ENCODE peak calls at places on chromosomes 12 and 14, in five cellular contexts. One of them, this sample, is unnamed.

GRCh38 chr12:53052419-53053222 is 2.8 kb downstream of the TNS2 start:
- DNase-seq in prostate gland: peak
- DNase-seq in coronary artery: peak
- DNase-seq in right atrium auricular region: peak
- DNase-seq in tibial artery: peak
- DNase-seq in this sample: peak

GRCh38 chr12:13454991-13455696 is 258.6 kb downstream of the EMP1 start:
- DNase-seq in prostate gland: no peak
- DNase-seq in coronary artery: no peak
- DNase-seq in right atrium auricular region: no peak
- DNase-seq in tibial artery: no peak
- DNase-seq in this sample: no peak

GRCh38 chr12:13686243-13686642 is 295.2 kb downstream of the GRIN2B start:
- DNase-seq in prostate gland: no peak
- DNase-seq in coronary artery: no peak
- DNase-seq in right atrium auricular region: no peak
- DNase-seq in tibial artery: no peak
- DNase-seq in this sample: no peak

GRCh38 chr14:95059126-95059525 is 98.2 kb downstream of the DICER1 start:
- DNase-seq in prostate gland: no peak
- DNase-seq in coronary artery: no peak
- DNase-seq in right atrium auricular region: no peak
- DNase-seq in tibial artery: no peak
- DNase-seq in this sample: no peak

GRCh38 chr12:55675671-55676070 is 32.0 kb downstream of the ITGA7 start:
- DNase-seq in prostate gland: no peak
- DNase-seq in coronary artery: peak
- DNase-seq in right atrium auricular region: no peak
- DNase-seq in tibial artery: no peak
- DNase-seq in this sample: no peak

GRCh38 chr12:58833844-58834243 is 86.5 kb downstream of the LRIG3 start:
- DNase-seq in prostate gland: no peak
- DNase-seq in coronary artery: no peak
- DNase-seq in right atrium auricular region: no peak
- DNase-seq in tibial artery: no peak
- DNase-seq in this sample: no peak

GRCh38 chr12:102394200-102394599 is 86.2 kb downstream of the IGF1 start:
- DNase-seq in prostate gland: no peak
- DNase-seq in coronary artery: no peak
- DNase-seq in right atrium auricular region: no peak
- DNase-seq in tibial artery: no peak
- DNase-seq in this sample: no peak

GRCh38 chr12:119068129-119068856 is 87.0 kb downstream of the SRRM4 start:
- DNase-seq in prostate gland: no peak
- DNase-seq in coronary artery: no peak
- DNase-seq in right atrium auricular region: no peak
- DNase-seq in tibial artery: no peak
- DNase-seq in this sample: no peak

GRCh38 chr14:24705840-24706239 is 71.8 kb upstream of the GZMB start:
- DNase-seq in prostate gland: no peak
- DNase-seq in coronary artery: no peak
- DNase-seq in right atrium auricular region: no peak
- DNase-seq in tibial artery: no peak
- DNase-seq in this sample: no peak

GRCh38 chr12:132343294-132343972 is 14.0 kb upstream of the GALNT9 start:
- DNase-seq in prostate gland: no peak
- DNase-seq in coronary artery: no peak
- DNase-seq in right atrium auricular region: no peak
- DNase-seq in tibial artery: no peak
- DNase-seq in this sample: no peak

GRCh38 chr12:1003600-1004271 is 12.7 kb downstream of the ERC1 start:
- DNase-seq in prostate gland: no peak
- DNase-seq in coronary artery: no peak
- DNase-seq in right atrium auricular region: no peak
- DNase-seq in tibial artery: no peak
- DNase-seq in this sample: no peak

GRCh38 chr12:46521145-46521544 is 148.6 kb upstream of the SLC38A2 start:
- DNase-seq in prostate gland: no peak
- DNase-seq in coronary artery: no peak
- DNase-seq in right atrium auricular region: no peak
- DNase-seq in tibial artery: no peak
- DNase-seq in this sample: no peak

GRCh38 chr14:69044965-69045555 is 66.0 kb upstream of the ACTN1 start:
- DNase-seq in prostate gland: no peak
- DNase-seq in coronary artery: peak
- DNase-seq in right atrium auricular region: no peak
- DNase-seq in tibial artery: no peak
- DNase-seq in this sample: no peak

GRCh38 chr12:47648056-47648579 is 57.7 kb downstream of the RPAP3 start:
- DNase-seq in prostate gland: no peak
- DNase-seq in coronary artery: no peak
- DNase-seq in right atrium auricular region: no peak
- DNase-seq in tibial artery: no peak
- DNase-seq in this sample: no peak

GRCh38 chr14:55458800-55459577 is 18.6 kb upstream of the TBPL2 start:
- DNase-seq in prostate gland: no peak
- DNase-seq in coronary artery: no peak
- DNase-seq in right atrium auricular region: no peak
- DNase-seq in tibial artery: no peak
- DNase-seq in this sample: no peak

GRCh38 chr12:29287622-29288021 is 93.3 kb downstream of the ERGIC2 start:
- DNase-seq in prostate gland: no peak
- DNase-seq in coronary artery: no peak
- DNase-seq in right atrium auricular region: no peak
- DNase-seq in tibial artery: no peak
- DNase-seq in this sample: no peak

GRCh38 chr12:32124637-32125036 is 18.0 kb downstream of the BICD1 start:
- DNase-seq in prostate gland: no peak
- DNase-seq in coronary artery: no peak
- DNase-seq in right atrium auricular region: no peak
- DNase-seq in tibial artery: no peak
- DNase-seq in this sample: no peak

GRCh38 chr12:64826234-64826633 is 1.8 kb downstream of the TBC1D30 start:
- DNase-seq in prostate gland: peak
- DNase-seq in coronary artery: no peak
- DNase-seq in right atrium auricular region: no peak
- DNase-seq in tibial artery: no peak
- DNase-seq in this sample: no peak

GRCh38 chr14:105335735-105336476 is 21.4 kb downstream of the PACS2 start:
- DNase-seq in prostate gland: no peak
- DNase-seq in coronary artery: no peak
- DNase-seq in right atrium auricular region: no peak
- DNase-seq in tibial artery: no peak
- DNase-seq in this sample: no peak

GRCh38 chr12:60205500-60205899 is 609.7 kb downstream of the SLC16A7 start:
- DNase-seq in prostate gland: no peak
- DNase-seq in coronary artery: no peak
- DNase-seq in right atrium auricular region: no peak
- DNase-seq in tibial artery: no peak
- DNase-seq in this sample: no peak

GRCh38 chr14:58427289-58428010 is at the start of the genes KIAA0586 and TIMM9:
- DNase-seq in prostate gland: peak
- DNase-seq in coronary artery: peak
- DNase-seq in right atrium auricular region: peak
- DNase-seq in tibial artery: peak
- DNase-seq in this sample: peak

GRCh38 chr12:25883026-25883928 is 75.2 kb upstream of the RASSF8 start:
- DNase-seq in prostate gland: no peak
- DNase-seq in coronary artery: no peak
- DNase-seq in right atrium auricular region: no peak
- DNase-seq in tibial artery: no peak
- DNase-seq in this sample: no peak

GRCh38 chr14:38405851-38406630 is 150.1 kb upstream of the CLEC14A start:
- DNase-seq in prostate gland: no peak
- DNase-seq in coronary artery: no peak
- DNase-seq in right atrium auricular region: no peak
- DNase-seq in tibial artery: no peak
- DNase-seq in this sample: no peak

GRCh38 chr12:29086325-29087271 is 62.5 kb upstream of the FAR2 start:
- DNase-seq in prostate gland: no peak
- DNase-seq in coronary artery: no peak
- DNase-seq in right atrium auricular region: no peak
- DNase-seq in tibial artery: no peak
- DNase-seq in this sample: no peak

GRCh38 chr12:6020930-6021329 is 75.9 kb upstream of the ANO2 start:
- DNase-seq in prostate gland: peak
- DNase-seq in coronary artery: no peak
- DNase-seq in right atrium auricular region: no peak
- DNase-seq in tibial artery: no peak
- DNase-seq in this sample: no peak

GRCh38 chr14:59463773-59464650 is 1.2 kb downstream of the GPR135 start:
- DNase-seq in prostate gland: no peak
- DNase-seq in coronary artery: no peak
- DNase-seq in right atrium auricular region: no peak
- DNase-seq in tibial artery: no peak
- DNase-seq in this sample: no peak

GRCh38 chr12:9829990-9830389 is 2.7 kb downstream of the KLRF1 start:
- DNase-seq in prostate gland: no peak
- DNase-seq in coronary artery: no peak
- DNase-seq in right atrium auricular region: no peak
- DNase-seq in tibial artery: no peak
- DNase-seq in this sample: no peak

GRCh38 chr12:120104924-120105323 is 11.6 kb downstream of the RAB35 start:
- DNase-seq in prostate gland: no peak
- DNase-seq in coronary artery: no peak
- DNase-seq in right atrium auricular region: no peak
- DNase-seq in tibial artery: no peak
- DNase-seq in this sample: no peak

GRCh38 chr14:34211732-34212131 is 250.3 kb downstream of the SPTSSA start:
- DNase-seq in prostate gland: no peak
- DNase-seq in coronary artery: no peak
- DNase-seq in right atrium auricular region: no peak
- DNase-seq in tibial artery: no peak
- DNase-seq in this sample: no peak

GRCh38 chr12:27333311-27334009 is 824 bp downstream of the BMAL2 start:
- DNase-seq in prostate gland: peak
- DNase-seq in coronary artery: no peak
- DNase-seq in right atrium auricular region: no peak
- DNase-seq in tibial artery: peak
- DNase-seq in this sample: no peak

GRCh38 chr12:50246873-50247612 is 36.3 kb downstream of the LIMA1 start:
- DNase-seq in prostate gland: peak
- DNase-seq in coronary artery: peak
- DNase-seq in right atrium auricular region: peak
- DNase-seq in tibial artery: peak
- DNase-seq in this sample: no peak

GRCh38 chr14:87014854-87015253 is 978.1 kb downstream of the GALC start:
- DNase-seq in prostate gland: no peak
- DNase-seq in coronary artery: no peak
- DNase-seq in right atrium auricular region: no peak
- DNase-seq in tibial artery: no peak
- DNase-seq in this sample: no peak

GRCh38 chr14:22557846-22558220 is 31.2 kb downstream of the DAD1 start:
- DNase-seq in prostate gland: no peak
- DNase-seq in coronary artery: no peak
- DNase-seq in right atrium auricular region: no peak
- DNase-seq in tibial artery: no peak
- DNase-seq in this sample: no peak

GRCh38 chr14:103868242-103868897 is 21.0 kb upstream of the PPP1R13B start:
- DNase-seq in prostate gland: peak
- DNase-seq in coronary artery: peak
- DNase-seq in right atrium auricular region: no peak
- DNase-seq in tibial artery: no peak
- DNase-seq in this sample: no peak
- H3K27ac ChIP-seq in prostate gland: peak
- H3K27ac ChIP-seq in coronary artery: no peak
- H3K27ac ChIP-seq in right atrium auricular region: peak
- H3K27ac ChIP-seq in tibial artery: no peak
- H3K27ac ChIP-seq in this sample: peak

GRCh38 chr12:107622005-107622404 is 63.6 kb upstream of the PWP1 start:
- DNase-seq in prostate gland: no peak
- DNase-seq in coronary artery: no peak
- DNase-seq in right atrium auricular region: no peak
- DNase-seq in tibial artery: no peak
- DNase-seq in this sample: no peak
- TF ChIP-seq CTCF in prostate gland: peak
- TF ChIP-seq CTCF in coronary artery: no peak
- TF ChIP-seq CTCF in right atrium auricular region: peak
- TF ChIP-seq CTCF in tibial artery: no peak
- TF ChIP-seq CTCF in this sample: no peak

GRCh38 chr12:104136577-104136976 is 1.4 kb downstream of the NFYB start:
- DNase-seq in prostate gland: no peak
- DNase-seq in coronary artery: no peak
- DNase-seq in right atrium auricular region: no peak
- DNase-seq in tibial artery: no peak
- DNase-seq in this sample: no peak
- H3K27ac ChIP-seq in prostate gland: peak
- H3K27ac ChIP-seq in coronary artery: peak
- H3K27ac ChIP-seq in right atrium auricular region: no peak
- H3K27ac ChIP-seq in tibial artery: peak
- H3K27ac ChIP-seq in this sample: no peak

GRCh38 chr12:122026706-122027328 is 5.1 kb downstream of the BCL7A start:
- DNase-seq in prostate gland: no peak
- DNase-seq in coronary artery: no peak
- DNase-seq in right atrium auricular region: no peak
- DNase-seq in tibial artery: no peak
- DNase-seq in this sample: no peak
- TF ChIP-seq CTCF in prostate gland: no peak
- TF ChIP-seq CTCF in coronary artery: no peak
- TF ChIP-seq CTCF in right atrium auricular region: no peak
- TF ChIP-seq CTCF in tibial artery: no peak
- TF ChIP-seq CTCF in this sample: no peak

This sample was measured in breast epithelium.